ENCODE peak calls at places on chromosomes 2 and 18, in eight cellular contexts. G, F, C, J, O, D, U and Z are unnamed samples.

GRCh38 chr2:134431837-134432437 is 178.1 kb downstream of the MGAT5 start:
- DNase-seq in F (no peak), U (no peak), C (peak), O (no peak), J (no peak), D (no peak), G (no peak), Z (no peak)

GRCh38 chr2:1704606-1705556 is 39.4 kb downstream of the PXDN start:
- DNase-seq in G (no peak), O (peak), U (no peak), D (no peak), C (no peak), F (no peak), J (no peak), Z (no peak)

GRCh38 chr2:10305254-10305635 is 2.5 kb downstream of the HPCAL1 start:
- DNase-seq in G (no peak), F (no peak), J (no peak), C (peak), U (no peak), D (no peak), O (no peak), Z (no peak)

GRCh38 chr2:72157871-72158771 is 10.5 kb upstream of the CYP26B1 start:
- DNase-seq in U (peak), D (peak), J (no peak), F (no peak), O (no peak), G (no peak), C (no peak), Z (no peak)

GRCh38 chr2:171811229-171811628 is 82.8 kb downstream of the SLC25A12 start:
- DNase-seq in U (no peak), D (no peak), J (no peak), O (no peak), C (peak), F (peak), G (no peak), Z (no peak)

GRCh38 chr2:69798909-69799526 is 30.4 kb upstream of the GMCL1 start:
- DNase-seq in D (no peak), C (peak), G (no peak), U (no peak), O (peak), F (no peak), J (no peak), Z (no peak)

GRCh38 chr18:22282311-22283235 is 113.2 kb downstream of the GATA6 start:
- DNase-seq in C (peak), U (no peak), O (peak), F (peak), J (no peak), G (no peak), D (no peak), Z (no peak)

GRCh38 chr2:236781933-236782788 is 212.5 kb downstream of the ACKR3 start:
- DNase-seq in G (no peak), C (no peak), J (no peak), D (peak), U (peak), O (no peak), F (no peak), Z (no peak)

GRCh38 chr2:227774011-227774624 is 28.4 kb downstream of the SCYGR8 start:
- DNase-seq in D (no peak), F (no peak), G (no peak), J (no peak), O (no peak), U (peak), C (no peak), Z (no peak)

GRCh38 chr2:60641866-60642788 is 88.7 kb upstream of the BCL11A start:
- DNase-seq in J (no peak), U (no peak), C (peak), D (no peak), O (peak), F (peak), G (no peak), Z (no peak)

GRCh38 chr2:47227532-47228166 is 72.5 kb upstream of the STPG4 start:
- DNase-seq in G (no peak), F (no peak), O (no peak), U (no peak), J (no peak), D (no peak), C (no peak), Z (no peak)

GRCh38 chr2:149037851-149038250 is 648 bp upstream of the LYPD6B start:
- DNase-seq in F (no peak), G (no peak), J (no peak), U (peak), C (no peak), D (no peak), O (no peak), Z (no peak)

GRCh38 chr2:161136696-161137324 is 23.4 kb upstream of the TANK start:
- DNase-seq in O (peak), J (no peak), D (no peak), U (no peak), C (peak), F (no peak), G (no peak), Z (no peak)

GRCh38 chr2:33388996-33389395 is 87.5 kb upstream of the RASGRP3 start:
- DNase-seq in O (no peak), F (no peak), G (no peak), J (no peak), U (no peak), C (no peak), D (no peak), Z (no peak)

GRCh38 chr2:9675369-9676351 is 44.9 kb upstream of the YWHAQ start:
- DNase-seq in U (no peak), O (peak), F (no peak), D (no peak), G (no peak), C (peak), J (no peak), Z (no peak)

GRCh38 chr2:70789304-70790078 is 952 bp downstream of the FIGLA start:
- DNase-seq in D (no peak), J (peak), G (peak), F (peak), U (no peak), O (peak), C (peak), Z (peak)

GRCh38 chr2:216688731-216689360 is 6.5 kb downstream of the IGFBP5 start:
- DNase-seq in D (peak), U (peak), C (no peak), F (no peak), J (no peak), O (no peak), G (no peak), Z (no peak)

GRCh38 chr2:95052804-95053535 is 27.5 kb downstream of the MAL start:
- DNase-seq in U (no peak), D (peak), O (no peak), G (no peak), F (no peak), J (no peak), C (no peak), Z (peak)

GRCh38 chr2:72931280-72931910 is 14.1 kb downstream of the EMX1 start:
- DNase-seq in U (no peak), J (peak), C (peak), G (no peak), O (no peak), F (no peak), D (peak), Z (peak)